ENCODE peak calls at places on chromosomes 13 and 19, in five cellular contexts. One of them, this sample, is unnamed.

GRCh38 chr19:9565900-9566705 is 18.2 kb downstream of the ZNF121 start:
- DNase-seq in esophagus squamous epithelium: no peak
- DNase-seq in body of pancreas: no peak
- DNase-seq in stomach: no peak
- DNase-seq in heart left ventricle: no peak
- DNase-seq in this sample: no peak

GRCh38 chr13:43572601-43573360 is 214.0 kb downstream of the ENOX1 start:
- DNase-seq in stomach: no peak
- DNase-seq in heart left ventricle: no peak
- DNase-seq in esophagus squamous epithelium: no peak
- DNase-seq in body of pancreas: no peak
- DNase-seq in this sample: no peak

GRCh38 chr19:23440207-23440606 is 44.9 kb upstream of the ZNF91 start:
- DNase-seq in esophagus squamous epithelium: no peak
- DNase-seq in heart left ventricle: no peak
- DNase-seq in body of pancreas: no peak
- DNase-seq in stomach: no peak
- DNase-seq in this sample: no peak

GRCh38 chr13:32969516-32969941 is 46.7 kb upstream of the KL start:
- DNase-seq in esophagus squamous epithelium: no peak
- DNase-seq in stomach: no peak
- DNase-seq in heart left ventricle: peak; percentile 25
- DNase-seq in body of pancreas: no peak
- DNase-seq in this sample: no peak

GRCh38 chr13:28181413-28181812 is 43.1 kb downstream of the PAN3 start:
- DNase-seq in esophagus squamous epithelium: no peak
- DNase-seq in heart left ventricle: no peak
- DNase-seq in body of pancreas: no peak
- DNase-seq in stomach: no peak
- DNase-seq in this sample: no peak

GRCh38 chr19:46478356-46478986 is 7.1 kb upstream of the PNMA8A start:
- DNase-seq in body of pancreas: no peak
- DNase-seq in heart left ventricle: no peak
- DNase-seq in esophagus squamous epithelium: no peak
- DNase-seq in stomach: no peak
- DNase-seq in this sample: no peak

GRCh38 chr19:46134527-46134926 is 10.0 kb upstream of the IGFL3 start:
- DNase-seq in esophagus squamous epithelium: no peak
- DNase-seq in stomach: no peak
- DNase-seq in heart left ventricle: no peak
- DNase-seq in body of pancreas: no peak
- DNase-seq in this sample: no peak

GRCh38 chr19:34793562-34793961 is 20.5 kb upstream of the ZNF599 start:
- DNase-seq in stomach: no peak
- DNase-seq in body of pancreas: no peak
- DNase-seq in esophagus squamous epithelium: no peak
- DNase-seq in heart left ventricle: no peak
- DNase-seq in this sample: peak; percentile 5

GRCh38 chr13:42022796-42023493 is 25.5 kb upstream of the DGKH start:
- DNase-seq in esophagus squamous epithelium: no peak
- DNase-seq in heart left ventricle: no peak
- DNase-seq in stomach: no peak
- DNase-seq in body of pancreas: no peak
- DNase-seq in this sample: no peak

GRCh38 chr13:41250993-41251392 is 12.4 kb downstream of the MTRF1 start:
- DNase-seq in esophagus squamous epithelium: no peak
- DNase-seq in stomach: no peak
- DNase-seq in heart left ventricle: no peak
- DNase-seq in body of pancreas: no peak
- DNase-seq in this sample: no peak

GRCh38 chr13:97298816-97299215 is 76.7 kb downstream of the MBNL2 start:
- DNase-seq in stomach: no peak
- DNase-seq in heart left ventricle: no peak
- DNase-seq in body of pancreas: no peak
- DNase-seq in esophagus squamous epithelium: no peak
- DNase-seq in this sample: no peak

GRCh38 chr13:33639158-33639557 is 178.8 kb upstream of the RFC3 start:
- DNase-seq in esophagus squamous epithelium: no peak
- DNase-seq in stomach: no peak
- DNase-seq in heart left ventricle: no peak
- DNase-seq in body of pancreas: peak; percentile 30
- DNase-seq in this sample: peak; percentile 93

GRCh38 chr19:46408611-46409039 is 4.7 kb downstream of the CCDC8 start:
- DNase-seq in esophagus squamous epithelium: no peak
- DNase-seq in stomach: peak; percentile 48
- DNase-seq in body of pancreas: peak; percentile 72
- DNase-seq in heart left ventricle: peak; percentile 53
- DNase-seq in this sample: no peak

GRCh38 chr13:109400192-109400591 is 386.2 kb downstream of the IRS2 start:
- DNase-seq in stomach: peak; percentile 68
- DNase-seq in heart left ventricle: no peak
- DNase-seq in body of pancreas: no peak
- DNase-seq in esophagus squamous epithelium: no peak
- DNase-seq in this sample: no peak

GRCh38 chr19:38384209-38385027 is 3.4 kb downstream of the GGN start:
- DNase-seq in stomach: no peak
- DNase-seq in heart left ventricle: no peak
- DNase-seq in body of pancreas: no peak
- DNase-seq in esophagus squamous epithelium: no peak
- DNase-seq in this sample: no peak

GRCh38 chr13:113962975-113963374 is 10.9 kb downstream of the C13orf46 start:
- DNase-seq in esophagus squamous epithelium: no peak
- DNase-seq in stomach: no peak
- DNase-seq in heart left ventricle: no peak
- DNase-seq in body of pancreas: peak; percentile 7
- DNase-seq in this sample: no peak

GRCh38 chr13:74838096-74838495 is 643.9 kb downstream of the TBC1D4 start:
- DNase-seq in heart left ventricle: no peak
- DNase-seq in stomach: no peak
- DNase-seq in esophagus squamous epithelium: no peak
- DNase-seq in body of pancreas: no peak
- DNase-seq in this sample: no peak

GRCh38 chr13:114077938-114078335 is 54.5 kb downstream of the RASA3 start:
- DNase-seq in body of pancreas: no peak
- DNase-seq in stomach: no peak
- DNase-seq in esophagus squamous epithelium: no peak
- DNase-seq in heart left ventricle: no peak
- DNase-seq in this sample: no peak

GRCh38 chr19:19582471-19582870 is 36.0 kb downstream of the PBX4 start:
- DNase-seq in body of pancreas: no peak
- DNase-seq in esophagus squamous epithelium: no peak
- DNase-seq in heart left ventricle: no peak
- DNase-seq in stomach: no peak
- DNase-seq in this sample: no peak

GRCh38 chr13:34153428-34154180 is 335.7 kb downstream of the RFC3 start:
- DNase-seq in body of pancreas: no peak
- DNase-seq in esophagus squamous epithelium: no peak
- DNase-seq in stomach: peak; percentile 35
- DNase-seq in heart left ventricle: peak; percentile 12
- DNase-seq in this sample: no peak

GRCh38 chr19:40974633-40975037 is 16.4 kb upstream of the CYP2B6 start:
- DNase-seq in body of pancreas: peak; percentile 75
- DNase-seq in esophagus squamous epithelium: no peak
- DNase-seq in stomach: peak; percentile 82
- DNase-seq in heart left ventricle: peak; percentile 42
- DNase-seq in this sample: no peak

GRCh38 chr19:33879818-33880575 is 83.3 kb downstream of the KCTD15 start:
- DNase-seq in esophagus squamous epithelium: no peak
- DNase-seq in body of pancreas: peak; percentile 72
- DNase-seq in heart left ventricle: peak; percentile 29
- DNase-seq in stomach: no peak
- DNase-seq in this sample: no peak

GRCh38 chr19:55442372-55443044 is 592 bp downstream of the SHISA7 start:
- DNase-seq in stomach: no peak
- DNase-seq in heart left ventricle: no peak
- DNase-seq in body of pancreas: no peak
- DNase-seq in esophagus squamous epithelium: no peak
- DNase-seq in this sample: no peak

GRCh38 chr13:33838567-33839131 is 20.7 kb downstream of the RFC3 start:
- DNase-seq in body of pancreas: no peak
- DNase-seq in heart left ventricle: no peak
- DNase-seq in esophagus squamous epithelium: no peak
- DNase-seq in stomach: no peak
- DNase-seq in this sample: no peak

GRCh38 chr13:50224534-50224933 is 209.3 kb downstream of the KCNRG start:
- DNase-seq in heart left ventricle: no peak
- DNase-seq in esophagus squamous epithelium: no peak
- DNase-seq in body of pancreas: no peak
- DNase-seq in stomach: no peak
- DNase-seq in this sample: no peak

GRCh38 chr13:97535619-97536018 is 101.7 kb downstream of the RAP2A start:
- DNase-seq in stomach: no peak
- DNase-seq in heart left ventricle: no peak
- DNase-seq in body of pancreas: no peak
- DNase-seq in esophagus squamous epithelium: no peak
- DNase-seq in this sample: no peak

DNA sequence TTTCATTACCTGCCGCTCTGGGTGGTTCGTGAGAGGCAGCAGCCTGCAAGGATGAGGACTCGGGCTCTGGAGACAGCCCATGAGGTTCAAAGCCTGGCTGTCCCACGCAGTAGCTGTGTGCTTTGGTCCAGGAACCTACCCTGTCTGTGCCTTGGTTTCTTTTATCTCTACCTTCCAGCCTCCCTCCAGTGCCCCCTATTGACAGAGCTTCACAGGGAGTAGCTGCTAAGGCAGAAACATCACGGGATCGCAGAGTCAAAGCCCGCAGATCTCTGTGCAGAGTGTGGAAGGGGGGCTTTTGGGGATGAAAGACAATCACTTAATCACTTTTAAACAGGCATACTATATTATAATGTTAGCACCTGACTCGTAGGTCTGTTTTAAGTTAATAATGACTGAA is 16.2 kb downstream of the ZNF71 start:
- DNase-seq in stomach: no peak
- DNase-seq in esophagus squamous epithelium: no peak
- DNase-seq in heart left ventricle: no peak
- DNase-seq in body of pancreas: no peak
- DNase-seq in this sample: no peak
- H3K9me3 ChIP-seq in stomach: peaks cover 30% of the 10 kb centered on the region
- H3K9me3 ChIP-seq in esophagus squamous epithelium: peaks cover 98% of the 10 kb centered on the region
- H3K9me3 ChIP-seq in heart left ventricle: no peaks in the 10 kb centered on the region
- H3K9me3 ChIP-seq in body of pancreas: no peaks in the 10 kb centered on the region
- H3K9me3 ChIP-seq in this sample: peaks cover 39% of the 10 kb centered on the region

GRCh38 chr19:10881403-10882107 is 10.2 kb downstream of the CARM1 start:
- DNase-seq in body of pancreas: no peak
- DNase-seq in heart left ventricle: no peak
- DNase-seq in stomach: no peak
- DNase-seq in esophagus squamous epithelium: no peak
- DNase-seq in this sample: no peak
- TF ChIP-seq POLR2A in body of pancreas: no peak
- TF ChIP-seq POLR2A in heart left ventricle: no peak
- TF ChIP-seq POLR2A in stomach: no peak
- TF ChIP-seq POLR2A in esophagus squamous epithelium: no peak
- TF ChIP-seq POLR2A in this sample: no peak

DNA sequence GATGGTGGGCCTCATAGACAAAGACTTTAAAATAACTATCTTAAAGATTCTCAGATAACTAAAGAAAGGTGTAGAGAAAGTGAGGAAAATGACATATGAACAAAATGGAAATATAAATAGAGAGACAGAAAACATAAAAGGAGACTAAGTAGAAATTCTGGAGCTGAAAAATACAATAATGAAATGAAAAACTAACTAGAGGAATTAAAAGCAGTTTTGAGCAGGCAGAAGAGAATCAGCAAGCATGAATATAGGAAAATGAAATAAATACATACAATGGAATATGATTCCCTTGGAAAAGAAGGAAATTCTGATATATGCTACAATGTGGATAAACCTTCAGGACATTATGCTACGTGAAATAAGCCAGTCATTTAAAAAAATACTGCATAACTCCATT is 3.9 kb downstream of the EEF1AKMT1 start:
- DNase-seq in stomach: no peak
- DNase-seq in body of pancreas: no peak
- DNase-seq in heart left ventricle: no peak
- DNase-seq in esophagus squamous epithelium: no peak
- DNase-seq in this sample: no peak
- H3K9me3 ChIP-seq in stomach: no peaks in the 10 kb centered on the region
- H3K9me3 ChIP-seq in body of pancreas: no peaks in the 10 kb centered on the region
- H3K9me3 ChIP-seq in heart left ventricle: no peaks in the 10 kb centered on the region
- H3K9me3 ChIP-seq in esophagus squamous epithelium: peaks cover 12% of the 10 kb centered on the region
- H3K9me3 ChIP-seq in this sample: no peaks in the 10 kb centered on the region

GRCh38 chr13:83167203-83167602 is 715.1 kb downstream of the SLITRK1 start:
- DNase-seq in stomach: no peak
- DNase-seq in heart left ventricle: no peak
- DNase-seq in esophagus squamous epithelium: no peak
- DNase-seq in body of pancreas: no peak
- DNase-seq in this sample: no peak

GRCh38 chr13:83168575-83168974 is 713.7 kb downstream of the SLITRK1 start:
- DNase-seq in body of pancreas: no peak
- DNase-seq in esophagus squamous epithelium: no peak
- DNase-seq in heart left ventricle: no peak
- DNase-seq in stomach: no peak
- DNase-seq in this sample: no peak
- TF ChIP-seq POLR2A in body of pancreas: no peak
- TF ChIP-seq POLR2A in esophagus squamous epithelium: no peak
- TF ChIP-seq POLR2A in heart left ventricle: no peak
- TF ChIP-seq POLR2A in stomach: no peak
- TF ChIP-seq POLR2A in this sample: no peak

DNA sequence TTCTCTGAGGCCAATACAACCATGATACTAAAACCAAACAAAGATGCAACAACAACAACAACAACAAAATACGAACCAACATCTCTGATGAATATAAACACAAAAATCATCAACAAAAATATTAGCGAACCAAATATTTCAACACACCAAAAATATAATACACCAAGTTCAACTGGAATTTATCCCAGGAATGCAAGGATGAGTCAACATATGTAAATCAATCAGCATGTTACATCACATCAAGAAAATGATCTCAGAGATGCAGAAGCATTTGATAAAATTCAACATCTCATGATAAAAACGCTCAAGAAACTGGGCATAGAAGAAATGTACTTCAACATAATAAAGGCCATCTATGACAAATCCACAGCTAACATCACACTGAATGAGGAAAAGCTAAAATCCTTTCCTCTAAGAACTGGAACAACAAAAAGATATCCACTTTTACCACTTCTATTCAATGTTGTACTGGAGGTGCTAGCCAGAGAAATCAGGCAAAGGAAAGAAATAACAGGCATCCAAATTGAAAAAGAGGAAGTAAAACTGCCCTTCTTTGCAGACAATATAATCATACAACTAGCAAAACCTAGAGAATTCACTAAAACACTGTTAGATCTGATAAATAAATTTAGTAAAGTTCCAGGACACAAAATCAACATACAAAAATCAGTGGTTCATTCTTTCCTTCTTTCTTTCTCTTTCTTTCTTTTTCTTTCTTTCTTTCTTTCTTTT is 2448.7 kb upstream of the PCDH20 start:
- DNase-seq in esophagus squamous epithelium: no peak
- DNase-seq in heart left ventricle: no peak
- DNase-seq in stomach: no peak
- DNase-seq in body of pancreas: no peak
- DNase-seq in this sample: no peak
- H3K9me3 ChIP-seq in esophagus squamous epithelium: no peaks in the 10 kb centered on the region
- H3K9me3 ChIP-seq in heart left ventricle: no peaks in the 10 kb centered on the region
- H3K9me3 ChIP-seq in stomach: no peaks in the 10 kb centered on the region
- H3K9me3 ChIP-seq in body of pancreas: no peaks in the 10 kb centered on the region
- H3K9me3 ChIP-seq in this sample: no peaks in the 10 kb centered on the region

GRCh38 chr19:18173572-18174294 is at the start of gene IFI30:
- DNase-seq in esophagus squamous epithelium: peak; percentile 55
- DNase-seq in heart left ventricle: peak; percentile 80
- DNase-seq in body of pancreas: peak; percentile 96
- DNase-seq in stomach: peak; percentile 96
- DNase-seq in this sample: no peak
- TF ChIP-seq POLR2A in esophagus squamous epithelium: peak; percentile 85
- TF ChIP-seq POLR2A in heart left ventricle: peak; percentile 55
- TF ChIP-seq POLR2A in body of pancreas: peak; percentile 95
- TF ChIP-seq POLR2A in stomach: no peak
- TF ChIP-seq POLR2A in this sample: no peak

GRCh38 chr13:36630181-36630806 is 43.5 kb upstream of the SERTM1 start:
- DNase-seq in esophagus squamous epithelium: no peak
- DNase-seq in body of pancreas: no peak
- DNase-seq in heart left ventricle: no peak
- DNase-seq in stomach: no peak
- DNase-seq in this sample: no peak
- H3K9me3 ChIP-seq in esophagus squamous epithelium: no peaks in the 10 kb centered on the region
- H3K9me3 ChIP-seq in body of pancreas: no peaks in the 10 kb centered on the region
- H3K9me3 ChIP-seq in heart left ventricle: no peaks in the 10 kb centered on the region
- H3K9me3 ChIP-seq in stomach: no peaks in the 10 kb centered on the region
- H3K9me3 ChIP-seq in this sample: no peaks in the 10 kb centered on the region

This sample was measured in vagina.